ENCODE peak calls at places on chromosomes 13 and 19, in six cellular contexts. One of them, this sample, is unnamed.

GRCh38 chr13:43908156-43909126 is 28.7 kb downstream of the LACC1 start:
- DNase-seq in fibroblast of pulmonary artery: peak; percentile 74
- DNase-seq in psoas muscle: no peak
- DNase-seq in GM23338: peak; percentile 60
- DNase-seq in IMR-90: peak; percentile 91
- DNase-seq in sigmoid colon: no peak
- DNase-seq in this sample: peak; percentile 42

GRCh38 chr19:54287456-54287855 is 6.5 kb upstream of the LILRB2 start:
- DNase-seq in fibroblast of pulmonary artery: peak; percentile 4
- DNase-seq in psoas muscle: no peak
- DNase-seq in GM23338: no peak
- DNase-seq in IMR-90: peak; percentile 52
- DNase-seq in sigmoid colon: no peak
- DNase-seq in this sample: no peak

GRCh38 chr13:74132152-74132767 is 1.9 kb downstream of the KLF12 start:
- DNase-seq in fibroblast of pulmonary artery: peak; percentile 46
- DNase-seq in psoas muscle: no peak
- DNase-seq in GM23338: peak; percentile 21
- DNase-seq in IMR-90: peak; percentile 39
- DNase-seq in sigmoid colon: no peak
- DNase-seq in this sample: no peak

GRCh38 chr13:49443327-49443688 is 556 bp downstream of the CAB39L start:
- DNase-seq in fibroblast of pulmonary artery: peak; percentile 44
- DNase-seq in psoas muscle: no peak
- DNase-seq in GM23338: no peak
- DNase-seq in IMR-90: peak; percentile 35
- DNase-seq in sigmoid colon: no peak
- DNase-seq in this sample: no peak

GRCh38 chr13:92362717-92363116 is 863.9 kb upstream of the GPC6 start:
- DNase-seq in fibroblast of pulmonary artery: peak; percentile 71
- DNase-seq in psoas muscle: no peak
- DNase-seq in GM23338: no peak
- DNase-seq in IMR-90: peak; percentile 7
- DNase-seq in sigmoid colon: no peak
- DNase-seq in this sample: peak; percentile 20

GRCh38 chr13:32951580-32951979 is 64.6 kb upstream of the KL start:
- DNase-seq in fibroblast of pulmonary artery: no peak
- DNase-seq in psoas muscle: no peak
- DNase-seq in GM23338: no peak
- DNase-seq in IMR-90: no peak
- DNase-seq in sigmoid colon: no peak
- DNase-seq in this sample: no peak

GRCh38 chr19:2239771-2240770 is 3.4 kb downstream of the SF3A2 start:
- DNase-seq in fibroblast of pulmonary artery: peak; percentile 57
- DNase-seq in psoas muscle: no peak
- DNase-seq in GM23338: peak; percentile 80
- DNase-seq in IMR-90: peak; percentile 48
- DNase-seq in sigmoid colon: no peak
- DNase-seq in this sample: peak; percentile 34

GRCh38 chr19:1646149-1646930 is 6.1 kb downstream of the TCF3 start:
- DNase-seq in fibroblast of pulmonary artery: no peak
- DNase-seq in psoas muscle: no peak
- DNase-seq in GM23338: no peak
- DNase-seq in IMR-90: no peak
- DNase-seq in sigmoid colon: no peak
- DNase-seq in this sample: no peak

GRCh38 chr19:33473644-33474305 is 47.8 kb downstream of the PEPD start:
- DNase-seq in fibroblast of pulmonary artery: peak; percentile 47
- DNase-seq in psoas muscle: no peak
- DNase-seq in GM23338: no peak
- DNase-seq in IMR-90: peak; percentile 55
- DNase-seq in sigmoid colon: no peak
- DNase-seq in this sample: peak; percentile 49

GRCh38 chr13:76610819-76611415 is 275.3 kb downstream of the KCTD12 start:
- DNase-seq in fibroblast of pulmonary artery: peak; percentile 63
- DNase-seq in psoas muscle: no peak
- DNase-seq in GM23338: no peak
- DNase-seq in IMR-90: no peak
- DNase-seq in sigmoid colon: no peak
- DNase-seq in this sample: no peak

GRCh38 chr19:14450168-14450874 is 17.2 kb downstream of the PKN1 start:
- DNase-seq in fibroblast of pulmonary artery: peak; percentile 28
- DNase-seq in psoas muscle: peak; percentile 41
- DNase-seq in GM23338: peak; percentile 98
- DNase-seq in IMR-90: no peak
- DNase-seq in sigmoid colon: no peak
- DNase-seq in this sample: no peak

GRCh38 chr19:38583219-38583984 is 34.4 kb downstream of the MAP4K1 start:
- DNase-seq in fibroblast of pulmonary artery: no peak
- DNase-seq in psoas muscle: no peak
- DNase-seq in GM23338: no peak
- DNase-seq in IMR-90: no peak
- DNase-seq in sigmoid colon: no peak
- DNase-seq in this sample: no peak

GRCh38 chr19:21655540-21656126 is 111.7 kb downstream of the ZNF100 start:
- DNase-seq in fibroblast of pulmonary artery: no peak
- DNase-seq in psoas muscle: no peak
- DNase-seq in GM23338: no peak
- DNase-seq in IMR-90: no peak
- DNase-seq in sigmoid colon: no peak
- DNase-seq in this sample: no peak

GRCh38 chr13:85528578-85529215 is 270.5 kb downstream of the SLITRK6 start:
- DNase-seq in fibroblast of pulmonary artery: peak; percentile 49
- DNase-seq in psoas muscle: no peak
- DNase-seq in GM23338: no peak
- DNase-seq in IMR-90: peak; percentile 90
- DNase-seq in sigmoid colon: no peak
- DNase-seq in this sample: peak; percentile 72

GRCh38 chr13:26372747-26373146 is 118.8 kb downstream of the CDK8 start:
- DNase-seq in fibroblast of pulmonary artery: no peak
- DNase-seq in psoas muscle: no peak
- DNase-seq in GM23338: no peak
- DNase-seq in IMR-90: no peak
- DNase-seq in sigmoid colon: no peak
- DNase-seq in this sample: no peak

GRCh38 chr19:40433391-40434216 is 7.8 kb upstream of the SERTAD1 start:
- DNase-seq in fibroblast of pulmonary artery: peak; percentile 92
- DNase-seq in psoas muscle: peak; percentile 89
- DNase-seq in GM23338: peak; percentile 91
- DNase-seq in IMR-90: peak; percentile 88
- DNase-seq in sigmoid colon: peak; percentile 97
- DNase-seq in this sample: peak; percentile 65

GRCh38 chr19:27929399-27929798 is 1283.6 kb downstream of the UQCRFS1 start:
- DNase-seq in fibroblast of pulmonary artery: no peak
- DNase-seq in psoas muscle: no peak
- DNase-seq in GM23338: no peak
- DNase-seq in IMR-90: no peak
- DNase-seq in sigmoid colon: no peak
- DNase-seq in this sample: no peak

GRCh38 chr13:27362064-27362751 is 62.2 kb upstream of the GTF3A start:
- DNase-seq in fibroblast of pulmonary artery: peak; percentile 83
- DNase-seq in psoas muscle: peak; percentile 84
- DNase-seq in GM23338: peak; percentile 96
- DNase-seq in IMR-90: peak; percentile 71
- DNase-seq in sigmoid colon: peak; percentile 91
- DNase-seq in this sample: peak; percentile 45

GRCh38 chr19:13621413-13621812 is 115.1 kb upstream of the CACNA1A start:
- DNase-seq in fibroblast of pulmonary artery: peak; percentile 10
- DNase-seq in psoas muscle: peak; percentile 14
- DNase-seq in GM23338: peak; percentile 67
- DNase-seq in IMR-90: peak; percentile 96
- DNase-seq in sigmoid colon: no peak
- DNase-seq in this sample: peak; percentile 75

GRCh38 chr19:14419038-14419813 is at the start of gene DDX39A:
- DNase-seq in fibroblast of pulmonary artery: peak; percentile 100
- DNase-seq in psoas muscle: peak; percentile 98
- DNase-seq in GM23338: peak; percentile 100
- DNase-seq in IMR-90: peak; percentile 99
- DNase-seq in sigmoid colon: peak; percentile 99
- DNase-seq in this sample: peak; percentile 99

GRCh38 chr19:33797821-33798633 is 1.4 kb downstream of the KCTD15 start:
- DNase-seq in fibroblast of pulmonary artery: peak; percentile 52
- DNase-seq in psoas muscle: peak; percentile 55
- DNase-seq in GM23338: peak; percentile 83
- DNase-seq in IMR-90: peak; percentile 33
- DNase-seq in sigmoid colon: peak; percentile 81
- DNase-seq in this sample: no peak

GRCh38 chr19:18999896-19000620 is 33.3 kb downstream of the SUGP2 start:
- DNase-seq in fibroblast of pulmonary artery: peak; percentile 35
- DNase-seq in psoas muscle: no peak
- DNase-seq in GM23338: peak; percentile 21
- DNase-seq in IMR-90: peak; percentile 10
- DNase-seq in sigmoid colon: no peak
- DNase-seq in this sample: no peak

GRCh38 chr13:59494560-59494970 is 669.2 kb downstream of the DIAPH3 start:
- DNase-seq in fibroblast of pulmonary artery: peak; percentile 68
- DNase-seq in psoas muscle: no peak
- DNase-seq in GM23338: no peak
- DNase-seq in IMR-90: peak; percentile 81
- DNase-seq in sigmoid colon: peak; percentile 66
- DNase-seq in this sample: peak; percentile 88

GRCh38 chr13:108769213-108770070 is 140.0 kb downstream of the MYO16 start:
- DNase-seq in fibroblast of pulmonary artery: peak; percentile 1
- DNase-seq in psoas muscle: no peak
- DNase-seq in GM23338: no peak
- DNase-seq in IMR-90: no peak
- DNase-seq in sigmoid colon: no peak
- DNase-seq in this sample: no peak

GRCh38 chr13:111253334-111253872 is 67.0 kb upstream of the TEX29 start:
- DNase-seq in fibroblast of pulmonary artery: peak; percentile 35
- DNase-seq in psoas muscle: no peak
- DNase-seq in GM23338: no peak
- DNase-seq in IMR-90: peak; percentile 30
- DNase-seq in sigmoid colon: no peak
- DNase-seq in this sample: no peak

GRCh38 chr19:3275583-3276340 is 51.3 kb downstream of the CELF5 start:
- DNase-seq in fibroblast of pulmonary artery: peak; percentile 78
- DNase-seq in psoas muscle: peak; percentile 48
- DNase-seq in GM23338: peak; percentile 96
- DNase-seq in IMR-90: peak; percentile 60
- DNase-seq in sigmoid colon: no peak
- DNase-seq in this sample: no peak
- H3K4me3 ChIP-seq in fibroblast of pulmonary artery: peak overlapping the region; percentile 41
- H3K4me3 ChIP-seq in psoas muscle: peak overlapping the region; percentile 43
- H3K4me3 ChIP-seq in GM23338: peak overlapping the region; percentile 71
- H3K4me3 ChIP-seq in IMR-90: peak overlapping the region; percentile 82
- H3K4me3 ChIP-seq in sigmoid colon: peak overlapping the region; percentile 35
- H3K4me3 ChIP-seq in this sample: peak overlapping the region; percentile 7

DNA sequence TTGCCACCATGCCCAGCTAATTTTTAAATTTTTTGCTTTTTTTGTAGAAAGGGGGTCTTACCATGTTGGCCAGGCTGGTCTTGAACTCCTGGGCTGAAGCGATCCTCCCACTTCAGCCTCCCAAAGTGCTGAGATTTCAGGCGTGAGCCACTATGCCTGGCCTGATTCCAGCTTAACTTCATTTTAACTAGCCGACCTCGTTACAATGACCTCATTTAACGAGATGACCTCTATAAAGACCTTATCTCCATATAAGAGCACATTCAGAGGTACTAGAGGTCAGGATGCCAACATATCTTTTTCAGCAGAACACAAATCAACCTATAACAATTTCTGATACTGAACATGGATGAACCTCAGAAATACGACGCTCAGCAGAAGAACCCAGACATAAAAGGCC is 10.6 kb downstream of the KCNN1 start:
- DNase-seq in fibroblast of pulmonary artery: no peak
- DNase-seq in psoas muscle: no peak
- DNase-seq in GM23338: no peak
- DNase-seq in IMR-90: no peak
- DNase-seq in sigmoid colon: no peak
- DNase-seq in this sample: no peak
- TF ChIP-seq CTCF in fibroblast of pulmonary artery: no peak
- TF ChIP-seq CTCF in psoas muscle: no peak
- TF ChIP-seq CTCF in GM23338: no peak
- TF ChIP-seq CTCF in IMR-90: no peak
- TF ChIP-seq CTCF in sigmoid colon: no peak
- TF ChIP-seq CTCF in this sample: no peak

DNA sequence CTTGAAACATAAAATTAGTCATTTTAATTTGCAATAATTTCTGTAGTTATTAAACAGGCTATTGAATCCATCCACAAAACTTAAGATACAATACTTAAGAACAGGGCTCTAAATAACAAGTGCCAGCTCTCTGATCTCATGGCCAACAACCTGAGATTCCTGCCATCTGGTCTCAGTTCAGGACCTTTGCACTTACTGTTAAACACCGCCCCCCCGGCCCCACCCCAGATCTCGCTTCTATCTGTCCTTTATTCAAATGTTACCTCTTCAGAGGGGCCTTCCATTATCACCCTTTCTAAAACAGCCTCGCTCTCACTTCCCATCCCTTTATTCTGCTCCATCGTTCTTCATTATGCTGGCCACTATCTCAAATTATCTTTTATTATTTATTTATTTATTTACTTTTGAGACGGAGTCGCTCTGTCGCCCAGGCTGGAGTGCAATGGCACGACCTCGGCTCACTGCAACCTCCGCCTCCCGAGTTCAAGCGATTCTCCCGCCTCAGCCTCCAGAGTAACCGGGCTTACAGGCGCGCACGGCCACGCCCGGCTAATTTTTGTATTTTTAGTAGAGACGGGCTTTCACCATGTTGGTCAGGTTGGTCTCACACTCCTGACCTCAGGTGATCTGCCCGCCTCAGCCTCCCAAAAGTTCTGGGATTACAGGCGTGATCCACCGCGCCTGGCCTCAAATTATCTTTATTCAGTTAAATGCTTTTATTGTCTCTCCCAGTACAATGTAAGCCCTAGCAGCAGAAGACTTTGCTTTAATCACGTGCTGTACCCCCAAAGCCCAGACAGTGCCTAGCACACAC is 838 bp upstream of the SNRNP70 start:
- DNase-seq in fibroblast of pulmonary artery: no peak
- DNase-seq in psoas muscle: no peak
- DNase-seq in GM23338: no peak
- DNase-seq in IMR-90: no peak
- DNase-seq in sigmoid colon: no peak
- DNase-seq in this sample: no peak
- H3K4me3 ChIP-seq in fibroblast of pulmonary artery: peak overlapping the region; percentile 98
- H3K4me3 ChIP-seq in psoas muscle: peak overlapping the region; percentile 100
- H3K4me3 ChIP-seq in GM23338: peak overlapping the region; percentile 86
- H3K4me3 ChIP-seq in IMR-90: peak overlapping the region; percentile 69
- H3K4me3 ChIP-seq in sigmoid colon: peak overlapping the region; percentile 85
- H3K4me3 ChIP-seq in this sample: peak overlapping the region; percentile 99

GRCh38 chr19:46785980-46786235 is 2.5 kb downstream of the SLC1A5 start:
- DNase-seq in fibroblast of pulmonary artery: no peak
- DNase-seq in psoas muscle: no peak
- DNase-seq in GM23338: no peak
- DNase-seq in IMR-90: no peak
- DNase-seq in sigmoid colon: no peak
- DNase-seq in this sample: no peak

GRCh38 chr19:46783670-46784069 is 4.7 kb downstream of the SLC1A5 start:
- DNase-seq in fibroblast of pulmonary artery: no peak
- DNase-seq in psoas muscle: no peak
- DNase-seq in GM23338: no peak
- DNase-seq in IMR-90: no peak
- DNase-seq in sigmoid colon: no peak
- DNase-seq in this sample: no peak

GRCh38 chr19:46785054-46785979 is 3.1 kb downstream of the SLC1A5 start:
- DNase-seq in fibroblast of pulmonary artery: no peak
- DNase-seq in psoas muscle: no peak
- DNase-seq in GM23338: no peak
- DNase-seq in IMR-90: peak; percentile 38
- DNase-seq in sigmoid colon: no peak
- DNase-seq in this sample: no peak

GRCh38 chr19:46782355-46783019 is 5.9 kb downstream of the SLC1A5 start:
- DNase-seq in fibroblast of pulmonary artery: no peak
- DNase-seq in psoas muscle: no peak
- DNase-seq in GM23338: no peak
- DNase-seq in IMR-90: no peak
- DNase-seq in sigmoid colon: no peak
- DNase-seq in this sample: no peak

GRCh38 chr19:46784262-46785053 is 3.9 kb downstream of the SLC1A5 start:
- DNase-seq in fibroblast of pulmonary artery: peak; percentile 90
- DNase-seq in psoas muscle: peak; percentile 72
- DNase-seq in GM23338: peak; percentile 82
- DNase-seq in IMR-90: peak; percentile 95
- DNase-seq in sigmoid colon: peak; percentile 86
- DNase-seq in this sample: no peak
- TF ChIP-seq CTCF in fibroblast of pulmonary artery: peak; percentile 37
- TF ChIP-seq CTCF in psoas muscle: no peak
- TF ChIP-seq CTCF in GM23338: peak; percentile 62
- TF ChIP-seq CTCF in IMR-90: peak; percentile 33
- TF ChIP-seq CTCF in sigmoid colon: no peak
- TF ChIP-seq CTCF in this sample: peak; percentile 54